ENCODE peak calls at places on chromosome 22, in six cellular contexts. One of them, this sample, is unnamed.

GRCh38 chr22:25816522-25817059 is 74.6 kb downstream of the MYO18B start:
- DNase-seq in B cell: no peak
- DNase-seq in endothelial cell: no peak
- DNase-seq in CD8-positive, alpha-beta T cell: no peak
- DNase-seq in sigmoid colon: no peak
- DNase-seq in D721Med: no peak
- DNase-seq in this sample: no peak

GRCh38 chr22:50674127-50674493 is 1.5 kb downstream of the SHANK3 start:
- DNase-seq in B cell: no peak
- DNase-seq in CD8-positive, alpha-beta T cell: no peak
- DNase-seq in D721Med: no peak
- DNase-seq in sigmoid colon: no peak
- DNase-seq in endothelial cell: peak
- DNase-seq in this sample: no peak

GRCh38 chr22:49295465-49295743 is 532.3 kb downstream of the BRD1 start:
- DNase-seq in CD8-positive, alpha-beta T cell: no peak
- DNase-seq in sigmoid colon: no peak
- DNase-seq in endothelial cell: no peak
- DNase-seq in B cell: no peak
- DNase-seq in D721Med: no peak
- DNase-seq in this sample: no peak

GRCh38 chr22:44538518-44539315 is 40.7 kb upstream of the RTL6 start:
- DNase-seq in D721Med: no peak
- DNase-seq in CD8-positive, alpha-beta T cell: no peak
- DNase-seq in endothelial cell: no peak
- DNase-seq in sigmoid colon: no peak
- DNase-seq in B cell: no peak
- DNase-seq in this sample: no peak

GRCh38 chr22:33565580-33565995 is 354.7 kb downstream of the LARGE1 start:
- DNase-seq in endothelial cell: no peak
- DNase-seq in CD8-positive, alpha-beta T cell: no peak
- DNase-seq in B cell: no peak
- DNase-seq in sigmoid colon: no peak
- DNase-seq in D721Med: no peak
- DNase-seq in this sample: no peak

GRCh38 chr22:40648386-40648785 is 11.9 kb upstream of the MRTFA start:
- DNase-seq in sigmoid colon: no peak
- DNase-seq in B cell: no peak
- DNase-seq in CD8-positive, alpha-beta T cell: no peak
- DNase-seq in endothelial cell: no peak
- DNase-seq in D721Med: no peak
- DNase-seq in this sample: no peak

GRCh38 chr22:31451709-31452571 is 37.7 kb downstream of the EIF4ENIF1 start:
- DNase-seq in sigmoid colon: no peak
- DNase-seq in D721Med: no peak
- DNase-seq in CD8-positive, alpha-beta T cell: no peak
- DNase-seq in endothelial cell: peak
- DNase-seq in B cell: peak
- DNase-seq in this sample: no peak

GRCh38 chr22:39388261-39389011 is 11.1 kb upstream of the TAB1 start:
- DNase-seq in D721Med: peak
- DNase-seq in CD8-positive, alpha-beta T cell: peak
- DNase-seq in endothelial cell: peak
- DNase-seq in sigmoid colon: peak
- DNase-seq in B cell: peak
- DNase-seq in this sample: peak

GRCh38 chr22:17086750-17087149 is 1.9 kb downstream of the IL17RA start:
- DNase-seq in B cell: no peak
- DNase-seq in CD8-positive, alpha-beta T cell: no peak
- DNase-seq in endothelial cell: no peak
- DNase-seq in sigmoid colon: peak
- DNase-seq in D721Med: no peak
- DNase-seq in this sample: no peak

GRCh38 chr22:50262460-50262911 is 1.0 kb upstream of the MAPK12 start:
- DNase-seq in sigmoid colon: no peak
- DNase-seq in endothelial cell: no peak
- DNase-seq in B cell: no peak
- DNase-seq in D721Med: no peak
- DNase-seq in CD8-positive, alpha-beta T cell: no peak
- DNase-seq in this sample: no peak

GRCh38 chr22:18066181-18066859 is 11.5 kb upstream of the PEX26 start:
- DNase-seq in D721Med: no peak
- DNase-seq in sigmoid colon: no peak
- DNase-seq in CD8-positive, alpha-beta T cell: no peak
- DNase-seq in B cell: peak
- DNase-seq in endothelial cell: no peak
- DNase-seq in this sample: no peak

GRCh38 chr22:48704335-48704734 is 1123.3 kb downstream of the BRD1 start:
- DNase-seq in B cell: no peak
- DNase-seq in endothelial cell: no peak
- DNase-seq in sigmoid colon: peak
- DNase-seq in CD8-positive, alpha-beta T cell: no peak
- DNase-seq in D721Med: no peak
- DNase-seq in this sample: no peak

GRCh38 chr22:24485608-24486007 is 9.5 kb upstream of the UPB1 start:
- DNase-seq in endothelial cell: no peak
- DNase-seq in B cell: peak
- DNase-seq in CD8-positive, alpha-beta T cell: no peak
- DNase-seq in sigmoid colon: no peak
- DNase-seq in D721Med: no peak
- DNase-seq in this sample: no peak
- TF ChIP-seq CTCF in endothelial cell: no peak
- TF ChIP-seq CTCF in B cell: peak
- TF ChIP-seq CTCF in CD8-positive, alpha-beta T cell: peak
- TF ChIP-seq CTCF in sigmoid colon: no peak
- TF ChIP-seq CTCF in D721Med: peak
- TF ChIP-seq CTCF in this sample: no peak

GRCh38 chr22:43110444-43110926 is at the start of gene BIK:
- DNase-seq in sigmoid colon: no peak
- DNase-seq in endothelial cell: peak
- DNase-seq in CD8-positive, alpha-beta T cell: peak
- DNase-seq in B cell: peak
- DNase-seq in D721Med: no peak
- DNase-seq in this sample: no peak
- TF ChIP-seq CTCF in sigmoid colon: no peak
- TF ChIP-seq CTCF in endothelial cell: no peak
- TF ChIP-seq CTCF in CD8-positive, alpha-beta T cell: peak
- TF ChIP-seq CTCF in B cell: peak
- TF ChIP-seq CTCF in D721Med: peak
- TF ChIP-seq CTCF in this sample: no peak

DNA sequence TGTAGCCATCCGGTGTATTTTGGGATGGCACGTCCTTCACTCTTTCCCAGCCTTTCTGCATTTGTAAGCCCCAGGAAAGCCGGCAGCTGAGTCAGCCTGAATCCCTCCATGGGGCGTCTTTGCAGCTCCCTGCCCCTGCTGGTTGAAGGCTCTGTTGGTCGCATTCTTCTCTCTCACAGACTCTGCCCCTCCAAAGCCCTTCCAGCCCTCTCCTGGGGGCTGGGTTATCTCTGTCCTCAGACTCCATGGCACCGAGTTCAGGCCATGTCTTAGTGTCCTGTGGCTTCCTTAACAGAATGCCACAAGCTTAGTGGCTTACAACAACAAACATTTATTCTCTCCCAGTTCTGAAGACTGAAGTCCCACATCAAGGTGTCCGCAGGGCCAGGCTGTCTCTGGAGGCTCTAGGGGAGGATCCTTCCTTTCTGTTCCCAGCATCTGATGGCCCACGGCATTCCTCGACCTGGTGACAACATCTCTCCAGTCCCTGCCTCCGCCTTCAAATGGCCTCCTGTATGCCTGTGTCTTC is 62.2 kb downstream of the BCR start:
- DNase-seq in B cell: no peak
- DNase-seq in D721Med: no peak
- DNase-seq in sigmoid colon: no peak
- DNase-seq in CD8-positive, alpha-beta T cell: no peak
- DNase-seq in endothelial cell: no peak
- DNase-seq in this sample: no peak
- TF ChIP-seq CTCF in B cell: no peak
- TF ChIP-seq CTCF in D721Med: no peak
- TF ChIP-seq CTCF in sigmoid colon: no peak
- TF ChIP-seq CTCF in CD8-positive, alpha-beta T cell: no peak
- TF ChIP-seq CTCF in endothelial cell: no peak
- TF ChIP-seq CTCF in this sample: no peak

GRCh38 chr22:36918730-36919129 is 5.3 kb downstream of the CSF2RB start:
- DNase-seq in D721Med: no peak
- DNase-seq in B cell: no peak
- DNase-seq in sigmoid colon: no peak
- DNase-seq in endothelial cell: no peak
- DNase-seq in CD8-positive, alpha-beta T cell: no peak
- DNase-seq in this sample: no peak
- TF ChIP-seq CTCF in D721Med: no peak
- TF ChIP-seq CTCF in B cell: no peak
- TF ChIP-seq CTCF in sigmoid colon: no peak
- TF ChIP-seq CTCF in endothelial cell: no peak
- TF ChIP-seq CTCF in CD8-positive, alpha-beta T cell: no peak
- TF ChIP-seq CTCF in this sample: no peak

DNA sequence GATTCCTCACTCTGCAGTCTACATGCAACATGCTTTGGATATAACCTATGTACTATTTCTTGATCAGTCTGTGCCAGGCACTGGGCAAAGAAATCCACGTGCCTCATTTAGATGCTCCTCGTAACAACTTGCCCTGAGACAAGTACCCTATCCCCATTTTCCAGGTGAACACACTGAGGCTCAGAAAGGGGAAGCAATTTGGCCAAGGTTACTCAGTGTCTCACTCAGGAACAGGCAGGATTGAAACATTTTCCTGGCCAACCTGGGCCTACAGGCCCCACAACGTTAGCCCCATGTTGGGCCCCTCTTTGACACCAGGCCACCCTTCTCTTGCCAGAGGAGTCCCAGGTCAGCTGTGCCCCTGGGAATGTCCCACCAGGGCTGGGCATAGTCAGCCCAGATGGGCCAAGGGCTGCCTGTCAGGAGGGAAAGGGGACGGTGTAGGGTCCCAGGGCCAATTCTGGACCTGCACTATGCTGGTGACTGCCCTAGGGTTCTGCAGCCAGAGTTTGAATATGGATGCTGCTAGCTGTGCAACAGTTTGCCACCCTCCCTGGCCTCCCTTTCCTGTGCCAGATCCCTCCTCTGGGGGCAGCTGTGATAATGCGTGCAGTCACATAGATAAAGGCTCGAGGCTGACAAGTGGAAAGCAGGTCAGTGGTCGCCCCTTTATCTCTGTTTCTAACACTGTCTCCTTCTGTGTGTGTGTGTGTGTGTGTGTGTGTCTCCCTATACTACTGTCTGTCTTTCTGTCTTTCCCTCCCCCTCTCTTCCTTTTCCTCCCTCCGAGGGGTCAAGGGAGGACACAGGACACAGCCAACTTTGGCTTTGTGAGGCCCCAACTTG is 10.4 kb upstream of the EMID1 start:
- DNase-seq in endothelial cell: no peak
- DNase-seq in D721Med: no peak
- DNase-seq in sigmoid colon: peak
- DNase-seq in B cell: no peak
- DNase-seq in CD8-positive, alpha-beta T cell: no peak
- DNase-seq in this sample: no peak
- TF ChIP-seq CTCF in endothelial cell: no peak
- TF ChIP-seq CTCF in D721Med: no peak
- TF ChIP-seq CTCF in sigmoid colon: no peak
- TF ChIP-seq CTCF in B cell: no peak
- TF ChIP-seq CTCF in CD8-positive, alpha-beta T cell: no peak
- TF ChIP-seq CTCF in this sample: no peak

DNA sequence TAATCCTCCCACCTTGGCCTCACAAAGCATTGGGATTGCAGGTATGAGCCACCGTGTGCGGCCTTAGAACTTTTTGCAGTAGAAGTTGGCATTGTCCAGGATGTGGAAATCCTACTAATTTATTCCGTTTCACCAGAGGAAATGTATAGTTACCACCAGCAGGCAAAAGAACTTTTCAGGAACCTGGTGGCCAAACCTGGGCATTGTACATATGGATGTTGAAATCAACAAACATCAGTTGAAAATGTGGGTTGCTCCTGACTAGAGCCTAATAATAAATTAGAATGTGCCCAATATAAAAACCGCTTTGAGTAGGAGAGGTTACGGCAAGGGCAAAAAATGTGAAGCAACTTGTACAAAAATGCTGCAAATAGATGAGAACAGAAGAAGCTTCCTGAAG is 40.7 kb upstream of the XBP1 start:
- DNase-seq in CD8-positive, alpha-beta T cell: no peak
- DNase-seq in endothelial cell: no peak
- DNase-seq in sigmoid colon: no peak
- DNase-seq in D721Med: no peak
- DNase-seq in B cell: no peak
- DNase-seq in this sample: no peak
- TF ChIP-seq CTCF in CD8-positive, alpha-beta T cell: no peak
- TF ChIP-seq CTCF in endothelial cell: peak
- TF ChIP-seq CTCF in sigmoid colon: no peak
- TF ChIP-seq CTCF in D721Med: no peak
- TF ChIP-seq CTCF in B cell: no peak
- TF ChIP-seq CTCF in this sample: no peak

GRCh38 chr22:28750471-28750881 is 8.6 kb downstream of the HSCB start:
- DNase-seq in D721Med: no peak
- DNase-seq in CD8-positive, alpha-beta T cell: no peak
- DNase-seq in endothelial cell: no peak
- DNase-seq in B cell: no peak
- DNase-seq in sigmoid colon: no peak
- DNase-seq in this sample: no peak
- TF ChIP-seq CTCF in D721Med: no peak
- TF ChIP-seq CTCF in CD8-positive, alpha-beta T cell: no peak
- TF ChIP-seq CTCF in endothelial cell: no peak
- TF ChIP-seq CTCF in B cell: no peak
- TF ChIP-seq CTCF in sigmoid colon: no peak
- TF ChIP-seq CTCF in this sample: no peak

GRCh38 chr22:47131611-47132427 is 369.4 kb downstream of the TBC1D22A start:
- DNase-seq in endothelial cell: no peak
- DNase-seq in sigmoid colon: no peak
- DNase-seq in CD8-positive, alpha-beta T cell: no peak
- DNase-seq in B cell: no peak
- DNase-seq in D721Med: no peak
- DNase-seq in this sample: no peak

GRCh38 chr22:47133263-47133662 is 370.8 kb downstream of the TBC1D22A start:
- DNase-seq in endothelial cell: no peak
- DNase-seq in sigmoid colon: no peak
- DNase-seq in CD8-positive, alpha-beta T cell: no peak
- DNase-seq in B cell: no peak
- DNase-seq in D721Med: no peak
- DNase-seq in this sample: no peak

GRCh38 chr22:47132428-47132825 is 370.0 kb downstream of the TBC1D22A start:
- DNase-seq in B cell: no peak
- DNase-seq in D721Med: no peak
- DNase-seq in CD8-positive, alpha-beta T cell: no peak
- DNase-seq in sigmoid colon: no peak
- DNase-seq in endothelial cell: no peak
- DNase-seq in this sample: no peak

GRCh38 chr22:47129902-47130301 is 367.5 kb downstream of the TBC1D22A start:
- DNase-seq in B cell: no peak
- DNase-seq in sigmoid colon: no peak
- DNase-seq in D721Med: no peak
- DNase-seq in endothelial cell: no peak
- DNase-seq in CD8-positive, alpha-beta T cell: no peak
- DNase-seq in this sample: no peak

GRCh38 chr22:47130883-47131610 is 368.6 kb downstream of the TBC1D22A start:
- DNase-seq in sigmoid colon: no peak
- DNase-seq in D721Med: no peak
- DNase-seq in CD8-positive, alpha-beta T cell: no peak
- DNase-seq in B cell: no peak
- DNase-seq in endothelial cell: no peak
- DNase-seq in this sample: no peak
- TF ChIP-seq CTCF in sigmoid colon: no peak
- TF ChIP-seq CTCF in D721Med: no peak
- TF ChIP-seq CTCF in CD8-positive, alpha-beta T cell: no peak
- TF ChIP-seq CTCF in B cell: no peak
- TF ChIP-seq CTCF in endothelial cell: no peak
- TF ChIP-seq CTCF in this sample: no peak

This sample was measured in mesothelial cell of epicardium.